ENCODE peak calls at places on chromosome 17, in ten cellular contexts. One of them, this sample, is unnamed.

GRCh38 chr17:73142763-73143395 is 21.9 kb upstream of the SSTR2 start:
- DNase-seq in heart right ventricle: no peak
- DNase-seq in C1 segment of cervical spinal cord: no peak
- DNase-seq in T-helper 17 cell: no peak
- DNase-seq in globus pallidus: no peak
- DNase-seq in activated CD4-positive, alpha-beta T cell treated with anti-CD3 and anti-CD28 coated beads for 36 hours: peak; percentile 31
- DNase-seq in mesothelial cell of epicardium: no peak
- DNase-seq in colonic mucosa: no peak
- DNase-seq in Ammon's horn: no peak
- DNase-seq in BJ: no peak
- DNase-seq in this sample: no peak

GRCh38 chr17:57776366-57776765 is 31.3 kb upstream of the CCDC182 start:
- DNase-seq in globus pallidus: no peak
- DNase-seq in C1 segment of cervical spinal cord: no peak
- DNase-seq in Ammon's horn: no peak
- DNase-seq in heart right ventricle: no peak
- DNase-seq in T-helper 17 cell: no peak
- DNase-seq in BJ: no peak
- DNase-seq in mesothelial cell of epicardium: no peak
- DNase-seq in colonic mucosa: no peak
- DNase-seq in activated CD4-positive, alpha-beta T cell treated with anti-CD3 and anti-CD28 coated beads for 36 hours: no peak
- DNase-seq in this sample: no peak

GRCh38 chr17:7241783-7242716 is at the start of gene GABARAP:
- DNase-seq in globus pallidus: peak; percentile 95
- DNase-seq in colonic mucosa: peak; percentile 96
- DNase-seq in mesothelial cell of epicardium: peak; percentile 89
- DNase-seq in C1 segment of cervical spinal cord: peak; percentile 96
- DNase-seq in Ammon's horn: peak; percentile 97
- DNase-seq in heart right ventricle: peak; percentile 97
- DNase-seq in BJ: no peak
- DNase-seq in activated CD4-positive, alpha-beta T cell treated with anti-CD3 and anti-CD28 coated beads for 36 hours: peak; percentile 95
- DNase-seq in T-helper 17 cell: peak; percentile 87
- DNase-seq in this sample: peak; percentile 85

GRCh38 chr17:57051886-57052342 is 33.1 kb upstream of the AKAP1 start:
- DNase-seq in C1 segment of cervical spinal cord: no peak
- DNase-seq in T-helper 17 cell: no peak
- DNase-seq in BJ: no peak
- DNase-seq in Ammon's horn: peak; percentile 9
- DNase-seq in activated CD4-positive, alpha-beta T cell treated with anti-CD3 and anti-CD28 coated beads for 36 hours: no peak
- DNase-seq in globus pallidus: no peak
- DNase-seq in mesothelial cell of epicardium: no peak
- DNase-seq in colonic mucosa: no peak
- DNase-seq in heart right ventricle: no peak
- DNase-seq in this sample: no peak

GRCh38 chr17:65345261-65346060 is 208.3 kb downstream of the RGS9 start:
- DNase-seq in activated CD4-positive, alpha-beta T cell treated with anti-CD3 and anti-CD28 coated beads for 36 hours: peak; percentile 32
- DNase-seq in heart right ventricle: no peak
- DNase-seq in Ammon's horn: no peak
- DNase-seq in globus pallidus: no peak
- DNase-seq in colonic mucosa: no peak
- DNase-seq in T-helper 17 cell: no peak
- DNase-seq in C1 segment of cervical spinal cord: no peak
- DNase-seq in mesothelial cell of epicardium: no peak
- DNase-seq in BJ: no peak
- DNase-seq in this sample: no peak

GRCh38 chr17:65260626-65261025 is 123.5 kb downstream of the RGS9 start:
- DNase-seq in C1 segment of cervical spinal cord: no peak
- DNase-seq in mesothelial cell of epicardium: no peak
- DNase-seq in Ammon's horn: no peak
- DNase-seq in BJ: no peak
- DNase-seq in activated CD4-positive, alpha-beta T cell treated with anti-CD3 and anti-CD28 coated beads for 36 hours: no peak
- DNase-seq in heart right ventricle: no peak
- DNase-seq in colonic mucosa: no peak
- DNase-seq in globus pallidus: no peak
- DNase-seq in T-helper 17 cell: no peak
- DNase-seq in this sample: no peak

GRCh38 chr17:73278049-73278464 is 16.4 kb upstream of the CPSF4L start:
- DNase-seq in activated CD4-positive, alpha-beta T cell treated with anti-CD3 and anti-CD28 coated beads for 36 hours: no peak
- DNase-seq in heart right ventricle: no peak
- DNase-seq in BJ: no peak
- DNase-seq in colonic mucosa: no peak
- DNase-seq in T-helper 17 cell: no peak
- DNase-seq in globus pallidus: no peak
- DNase-seq in C1 segment of cervical spinal cord: no peak
- DNase-seq in mesothelial cell of epicardium: no peak
- DNase-seq in Ammon's horn: no peak
- DNase-seq in this sample: no peak

GRCh38 chr17:17739388-17740066 is 58.3 kb downstream of the RAI1 start:
- DNase-seq in colonic mucosa: peak; percentile 61
- DNase-seq in BJ: no peak
- DNase-seq in C1 segment of cervical spinal cord: no peak
- DNase-seq in activated CD4-positive, alpha-beta T cell treated with anti-CD3 and anti-CD28 coated beads for 36 hours: no peak
- DNase-seq in heart right ventricle: no peak
- DNase-seq in Ammon's horn: peak; percentile 75
- DNase-seq in globus pallidus: peak; percentile 83
- DNase-seq in mesothelial cell of epicardium: no peak
- DNase-seq in T-helper 17 cell: no peak
- DNase-seq in this sample: no peak

GRCh38 chr17:6525111-6525510 is 31.2 kb downstream of the PITPNM3 start:
- DNase-seq in T-helper 17 cell: no peak
- DNase-seq in C1 segment of cervical spinal cord: no peak
- DNase-seq in mesothelial cell of epicardium: no peak
- DNase-seq in globus pallidus: no peak
- DNase-seq in activated CD4-positive, alpha-beta T cell treated with anti-CD3 and anti-CD28 coated beads for 36 hours: no peak
- DNase-seq in colonic mucosa: no peak
- DNase-seq in Ammon's horn: no peak
- DNase-seq in BJ: no peak
- DNase-seq in heart right ventricle: no peak
- DNase-seq in this sample: no peak

GRCh38 chr17:7750321-7750821 is 32.8 kb downstream of the DNAH2 start:
- DNase-seq in Ammon's horn: no peak
- DNase-seq in BJ: peak; percentile 74
- DNase-seq in colonic mucosa: no peak
- DNase-seq in globus pallidus: no peak
- DNase-seq in T-helper 17 cell: no peak
- DNase-seq in activated CD4-positive, alpha-beta T cell treated with anti-CD3 and anti-CD28 coated beads for 36 hours: no peak
- DNase-seq in C1 segment of cervical spinal cord: no peak
- DNase-seq in heart right ventricle: no peak
- DNase-seq in mesothelial cell of epicardium: no peak
- DNase-seq in this sample: no peak

GRCh38 chr17:22266231-22266630 is 573.9 kb downstream of the KCNJ18 start:
- DNase-seq in Ammon's horn: no peak
- DNase-seq in globus pallidus: no peak
- DNase-seq in colonic mucosa: no peak
- DNase-seq in activated CD4-positive, alpha-beta T cell treated with anti-CD3 and anti-CD28 coated beads for 36 hours: no peak
- DNase-seq in heart right ventricle: no peak
- DNase-seq in C1 segment of cervical spinal cord: no peak
- DNase-seq in BJ: no peak
- DNase-seq in T-helper 17 cell: no peak
- DNase-seq in mesothelial cell of epicardium: no peak
- DNase-seq in this sample: no peak

GRCh38 chr17:37117743-37118142 is 169.0 kb downstream of the AATF start:
- DNase-seq in Ammon's horn: no peak
- DNase-seq in mesothelial cell of epicardium: no peak
- DNase-seq in heart right ventricle: no peak
- DNase-seq in colonic mucosa: no peak
- DNase-seq in T-helper 17 cell: no peak
- DNase-seq in C1 segment of cervical spinal cord: no peak
- DNase-seq in activated CD4-positive, alpha-beta T cell treated with anti-CD3 and anti-CD28 coated beads for 36 hours: no peak
- DNase-seq in globus pallidus: no peak
- DNase-seq in BJ: no peak
- DNase-seq in this sample: no peak

GRCh38 chr17:19759934-19760530 is 11.9 kb upstream of the ALDH3A1 start:
- DNase-seq in C1 segment of cervical spinal cord: no peak
- DNase-seq in BJ: no peak
- DNase-seq in colonic mucosa: no peak
- DNase-seq in Ammon's horn: no peak
- DNase-seq in activated CD4-positive, alpha-beta T cell treated with anti-CD3 and anti-CD28 coated beads for 36 hours: no peak
- DNase-seq in mesothelial cell of epicardium: no peak
- DNase-seq in T-helper 17 cell: no peak
- DNase-seq in heart right ventricle: no peak
- DNase-seq in globus pallidus: no peak
- DNase-seq in this sample: no peak

GRCh38 chr17:59406808-59407381 is 75.4 kb downstream of the YPEL2 start:
- DNase-seq in BJ: no peak
- DNase-seq in C1 segment of cervical spinal cord: no peak
- DNase-seq in globus pallidus: no peak
- DNase-seq in T-helper 17 cell: no peak
- DNase-seq in mesothelial cell of epicardium: no peak
- DNase-seq in colonic mucosa: no peak
- DNase-seq in activated CD4-positive, alpha-beta T cell treated with anti-CD3 and anti-CD28 coated beads for 36 hours: no peak
- DNase-seq in Ammon's horn: no peak
- DNase-seq in heart right ventricle: peak; percentile 37
- DNase-seq in this sample: no peak

GRCh38 chr17:8994319-8994718 is 27.0 kb upstream of the NTN1 start:
- DNase-seq in heart right ventricle: peak; percentile 41
- DNase-seq in C1 segment of cervical spinal cord: no peak
- DNase-seq in colonic mucosa: peak; percentile 79
- DNase-seq in Ammon's horn: peak; percentile 64
- DNase-seq in mesothelial cell of epicardium: peak; percentile 42
- DNase-seq in globus pallidus: peak; percentile 6
- DNase-seq in T-helper 17 cell: peak; percentile 22
- DNase-seq in BJ: no peak
- DNase-seq in activated CD4-positive, alpha-beta T cell treated with anti-CD3 and anti-CD28 coated beads for 36 hours: peak; percentile 82
- DNase-seq in this sample: no peak

GRCh38 chr17:61205931-61206330 is 193.7 kb upstream of the TBX2 start:
- DNase-seq in BJ: no peak
- DNase-seq in colonic mucosa: no peak
- DNase-seq in globus pallidus: no peak
- DNase-seq in mesothelial cell of epicardium: no peak
- DNase-seq in T-helper 17 cell: no peak
- DNase-seq in activated CD4-positive, alpha-beta T cell treated with anti-CD3 and anti-CD28 coated beads for 36 hours: no peak
- DNase-seq in Ammon's horn: no peak
- DNase-seq in heart right ventricle: no peak
- DNase-seq in C1 segment of cervical spinal cord: no peak
- DNase-seq in this sample: no peak

GRCh38 chr17:20935740-20936139 is 107.1 kb downstream of the USP22 start:
- DNase-seq in mesothelial cell of epicardium: no peak
- DNase-seq in globus pallidus: no peak
- DNase-seq in Ammon's horn: no peak
- DNase-seq in heart right ventricle: no peak
- DNase-seq in C1 segment of cervical spinal cord: no peak
- DNase-seq in T-helper 17 cell: no peak
- DNase-seq in activated CD4-positive, alpha-beta T cell treated with anti-CD3 and anti-CD28 coated beads for 36 hours: no peak
- DNase-seq in BJ: peak; percentile 46
- DNase-seq in colonic mucosa: no peak
- DNase-seq in this sample: no peak

GRCh38 chr17:16419074-16419928 is 3.9 kb downstream of the TRPV2 start:
- DNase-seq in globus pallidus: no peak
- DNase-seq in mesothelial cell of epicardium: no peak
- DNase-seq in activated CD4-positive, alpha-beta T cell treated with anti-CD3 and anti-CD28 coated beads for 36 hours: peak; percentile 85
- DNase-seq in C1 segment of cervical spinal cord: no peak
- DNase-seq in colonic mucosa: no peak
- DNase-seq in T-helper 17 cell: peak; percentile 38
- DNase-seq in Ammon's horn: no peak
- DNase-seq in BJ: peak; percentile 43
- DNase-seq in heart right ventricle: no peak
- DNase-seq in this sample: no peak

GRCh38 chr17:52158450-52159042 is at the start of gene CA10:
- DNase-seq in colonic mucosa: no peak
- DNase-seq in T-helper 17 cell: no peak
- DNase-seq in heart right ventricle: no peak
- DNase-seq in globus pallidus: no peak
- DNase-seq in mesothelial cell of epicardium: no peak
- DNase-seq in C1 segment of cervical spinal cord: no peak
- DNase-seq in BJ: no peak
- DNase-seq in activated CD4-positive, alpha-beta T cell treated with anti-CD3 and anti-CD28 coated beads for 36 hours: peak; percentile 5
- DNase-seq in Ammon's horn: no peak
- DNase-seq in this sample: no peak

GRCh38 chr17:45818041-45818440 is 26.6 kb upstream of the SPPL2C start:
- DNase-seq in colonic mucosa: no peak
- DNase-seq in globus pallidus: no peak
- DNase-seq in Ammon's horn: no peak
- DNase-seq in heart right ventricle: no peak
- DNase-seq in activated CD4-positive, alpha-beta T cell treated with anti-CD3 and anti-CD28 coated beads for 36 hours: no peak
- DNase-seq in T-helper 17 cell: no peak
- DNase-seq in BJ: no peak
- DNase-seq in C1 segment of cervical spinal cord: no peak
- DNase-seq in mesothelial cell of epicardium: no peak
- DNase-seq in this sample: no peak

GRCh38 chr17:50035421-50035879 is 20.5 kb upstream of the ITGA3 start:
- DNase-seq in T-helper 17 cell: no peak
- DNase-seq in colonic mucosa: no peak
- DNase-seq in heart right ventricle: no peak
- DNase-seq in BJ: no peak
- DNase-seq in C1 segment of cervical spinal cord: no peak
- DNase-seq in Ammon's horn: no peak
- DNase-seq in globus pallidus: no peak
- DNase-seq in mesothelial cell of epicardium: no peak
- DNase-seq in activated CD4-positive, alpha-beta T cell treated with anti-CD3 and anti-CD28 coated beads for 36 hours: no peak
- DNase-seq in this sample: no peak

GRCh38 chr17:43018008-43018853 is 4.0 kb downstream of the VAT1 start:
- DNase-seq in colonic mucosa: no peak
- DNase-seq in globus pallidus: no peak
- DNase-seq in C1 segment of cervical spinal cord: no peak
- DNase-seq in BJ: no peak
- DNase-seq in heart right ventricle: no peak
- DNase-seq in activated CD4-positive, alpha-beta T cell treated with anti-CD3 and anti-CD28 coated beads for 36 hours: peak; percentile 45
- DNase-seq in Ammon's horn: peak; percentile 54
- DNase-seq in T-helper 17 cell: peak; percentile 43
- DNase-seq in mesothelial cell of epicardium: no peak
- DNase-seq in this sample: no peak

GRCh38 chr17:61399131-61400057 is at the start of gene TBX2:
- DNase-seq in C1 segment of cervical spinal cord: no peak
- DNase-seq in mesothelial cell of epicardium: peak; percentile 63
- DNase-seq in T-helper 17 cell: no peak
- DNase-seq in Ammon's horn: no peak
- DNase-seq in globus pallidus: no peak
- DNase-seq in activated CD4-positive, alpha-beta T cell treated with anti-CD3 and anti-CD28 coated beads for 36 hours: peak; percentile 18
- DNase-seq in heart right ventricle: peak; percentile 89
- DNase-seq in BJ: no peak
- DNase-seq in colonic mucosa: peak; percentile 50
- DNase-seq in this sample: no peak

GRCh38 chr17:74677558-74678466 is 34.9 kb downstream of the CD300LF start:
- DNase-seq in colonic mucosa: no peak
- DNase-seq in mesothelial cell of epicardium: no peak
- DNase-seq in T-helper 17 cell: no peak
- DNase-seq in BJ: no peak
- DNase-seq in Ammon's horn: peak; percentile 43
- DNase-seq in globus pallidus: no peak
- DNase-seq in C1 segment of cervical spinal cord: no peak
- DNase-seq in activated CD4-positive, alpha-beta T cell treated with anti-CD3 and anti-CD28 coated beads for 36 hours: no peak
- DNase-seq in heart right ventricle: peak; percentile 34
- DNase-seq in this sample: no peak

GRCh38 chr17:7047566-7047965 is 3.7 kb upstream of the SLC16A11 start:
- DNase-seq in heart right ventricle: no peak
- DNase-seq in Ammon's horn: no peak
- DNase-seq in colonic mucosa: no peak
- DNase-seq in mesothelial cell of epicardium: no peak
- DNase-seq in T-helper 17 cell: no peak
- DNase-seq in globus pallidus: no peak
- DNase-seq in activated CD4-positive, alpha-beta T cell treated with anti-CD3 and anti-CD28 coated beads for 36 hours: peak; percentile 68
- DNase-seq in C1 segment of cervical spinal cord: no peak
- DNase-seq in BJ: no peak
- DNase-seq in this sample: no peak

GRCh38 chr17:79951361-79952264 is 84.1 kb downstream of the TBC1D16 start:
- DNase-seq in C1 segment of cervical spinal cord: peak; percentile 63
- DNase-seq in mesothelial cell of epicardium: peak; percentile 48
- DNase-seq in activated CD4-positive, alpha-beta T cell treated with anti-CD3 and anti-CD28 coated beads for 36 hours: no peak
- DNase-seq in Ammon's horn: peak; percentile 84
- DNase-seq in globus pallidus: peak; percentile 81
- DNase-seq in heart right ventricle: peak; percentile 51
- DNase-seq in colonic mucosa: no peak
- DNase-seq in T-helper 17 cell: no peak
- DNase-seq in BJ: peak; percentile 23
- DNase-seq in this sample: no peak

GRCh38 chr17:63476494-63476856 is 386 bp upstream of the ACE start:
- DNase-seq in Ammon's horn: no peak
- DNase-seq in heart right ventricle: no peak
- DNase-seq in C1 segment of cervical spinal cord: no peak
- DNase-seq in activated CD4-positive, alpha-beta T cell treated with anti-CD3 and anti-CD28 coated beads for 36 hours: no peak
- DNase-seq in T-helper 17 cell: peak; percentile 15
- DNase-seq in globus pallidus: no peak
- DNase-seq in mesothelial cell of epicardium: no peak
- DNase-seq in BJ: no peak
- DNase-seq in colonic mucosa: peak; percentile 38
- DNase-seq in this sample: no peak

GRCh38 chr17:39711851-39712250 is 12.0 kb downstream of the ERBB2 start:
- DNase-seq in BJ: no peak
- DNase-seq in colonic mucosa: no peak
- DNase-seq in heart right ventricle: no peak
- DNase-seq in globus pallidus: no peak
- DNase-seq in T-helper 17 cell: no peak
- DNase-seq in C1 segment of cervical spinal cord: no peak
- DNase-seq in mesothelial cell of epicardium: no peak
- DNase-seq in Ammon's horn: no peak
- DNase-seq in activated CD4-positive, alpha-beta T cell treated with anti-CD3 and anti-CD28 coated beads for 36 hours: no peak
- DNase-seq in this sample: no peak